ENCODE peak calls at places on chromosome 9, in seven cellular contexts. H is psoas muscle, F is brain microvascular endothelial cell, Z is GM12878, M is neural progenitor cell, A is foreskin keratinocyte, O is A549. X is an unnamed sample.

GRCh38 chr9:21812945-21813568 is 10.6 kb downstream of the MTAP start:
- DNase-seq in H (peak; percentile 65), F (peak; percentile 74), Z (no peak), M (peak; percentile 74), A (peak; percentile 50), O (no peak), X (peak; percentile 67)

GRCh38 chr9:109733690-109734089 is 46.3 kb upstream of the PALM2AKAP2 start:
- DNase-seq in H (no peak), F (peak; percentile 36), Z (no peak), M (no peak), A (peak; percentile 51), O (no peak), X (no peak)

GRCh38 chr9:112925058-112925641 is 34.5 kb upstream of the SLC46A2 start:
- DNase-seq in H (no peak), F (peak; percentile 12), Z (no peak), M (peak; percentile 59), A (no peak), O (peak; percentile 34), X (peak; percentile 45)

GRCh38 chr9:121567142-121568100 is 67.8 kb upstream of the GGTA1 start:
- DNase-seq in H (peak; percentile 46), F (no peak), Z (no peak), M (no peak), A (no peak), O (no peak), X (peak; percentile 48)

GRCh38 chr9:94908041-94908563 is 181.6 kb downstream of the AOPEP start:
- DNase-seq in H (no peak), F (no peak), Z (no peak), M (no peak), A (no peak), O (no peak), X (no peak)

GRCh38 chr9:85114799-85115198 is 445.3 kb downstream of the NTRK2 start:
- DNase-seq in H (no peak), F (no peak), Z (no peak), M (no peak), A (peak; percentile 78), O (no peak), X (no peak)

GRCh38 chr9:82354260-82354659 is 365.7 kb downstream of the SPATA31D1 start:
- DNase-seq in H (no peak), F (peak; percentile 87), Z (no peak), M (no peak), A (peak; percentile 94), O (no peak), X (no peak)

GRCh38 chr9:135526089-135526729 is 5.0 kb downstream of the LCN1 start:
- DNase-seq in H (no peak), F (no peak), Z (no peak), M (no peak), A (no peak), O (no peak), X (no peak)

GRCh38 chr9:1982074-1982473 is 33.1 kb upstream of the SMARCA2 start:
- DNase-seq in H (no peak), F (no peak), Z (peak; percentile 13), M (no peak), A (no peak), O (no peak), X (no peak)

GRCh38 chr9:134405527-134405926 is 79.3 kb downstream of the RXRA start:
- DNase-seq in H (no peak), F (no peak), Z (no peak), M (no peak), A (no peak), O (no peak), X (no peak)

GRCh38 chr9:99779277-99779676 is 42.4 kb upstream of the NR4A3 start:
- DNase-seq in H (no peak), F (no peak), Z (no peak), M (no peak), A (no peak), O (no peak), X (no peak)

GRCh38 chr9:97502222-97502983 is 937 bp downstream of the TMOD1 start:
- DNase-seq in H (peak; percentile 51), F (no peak), Z (no peak), M (peak; percentile 48), A (no peak), O (no peak), X (no peak)

GRCh38 chr9:15357050-15357653 is 50.1 kb upstream of the TTC39B start:
- DNase-seq in H (peak; percentile 16), F (no peak), Z (no peak), M (peak; percentile 8), A (no peak), O (no peak), X (peak; percentile 13)
- TF ChIP-seq CTCF in H (no peak), F (no peak), Z (peak; percentile 21), M (peak; percentile 16), A (no peak), O (no peak), X (peak; percentile 5)

GRCh38 chr9:127491516-127491915 is 40.2 kb downstream of the LRSAM1 start:
- DNase-seq in H (no peak), F (no peak), Z (no peak), M (no peak), A (no peak), O (no peak), X (no peak)

GRCh38 chr9:127490831-127491230 is 39.5 kb downstream of the LRSAM1 start:
- DNase-seq in H (no peak), F (no peak), Z (no peak), M (no peak), A (no peak), O (no peak), X (no peak)

GRCh38 chr9:127493592-127494303 is 42.4 kb downstream of the LRSAM1 start:
- DNase-seq in H (no peak), F (no peak), Z (no peak), M (no peak), A (no peak), O (no peak), X (no peak)

GRCh38 chr9:127494304-127494702 is 43.0 kb downstream of the LRSAM1 start:
- DNase-seq in H (no peak), F (no peak), Z (no peak), M (no peak), A (no peak), O (no peak), X (no peak)

DNA sequence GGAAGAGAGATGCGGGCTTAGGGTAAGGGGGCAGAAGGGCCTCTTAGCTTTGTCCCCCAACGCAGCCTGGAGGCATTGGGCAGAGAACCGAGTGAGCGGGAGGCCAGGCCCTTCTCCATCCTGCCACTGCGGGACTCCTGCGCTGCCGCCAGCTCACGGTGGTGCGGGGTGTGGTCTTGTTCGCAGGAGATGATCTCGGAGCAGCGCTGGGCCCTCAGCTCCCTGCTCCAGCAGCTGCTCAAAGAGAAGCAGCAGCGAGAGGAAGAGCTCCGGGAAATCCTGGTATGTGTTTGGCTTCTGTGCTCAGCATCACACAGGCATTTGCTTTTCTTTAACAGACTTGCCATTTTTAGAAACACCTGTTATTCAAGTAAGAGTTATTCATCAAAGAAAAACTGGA is 41.3 kb downstream of the LRSAM1 start:
- DNase-seq in H (no peak), F (no peak), Z (no peak), M (no peak), A (no peak), O (no peak), X (no peak)
- H3K27ac ChIP-seq in H (no peak overlapping the region), F (no peak overlapping the region), Z (no peak overlapping the region), M (no peak overlapping the region), A (no peak overlapping the region), O (no peak overlapping the region), X (no peak overlapping the region)

GRCh38 chr9:34126207-34127034 is at the start of gene DCAF12:
- DNase-seq in H (peak; percentile 92), F (peak; percentile 81), Z (peak; percentile 75), M (peak; percentile 96), A (peak; percentile 69), O (peak; percentile 91), X (peak; percentile 92)
- TF ChIP-seq CTCF in H (peak; percentile 15), F (peak; percentile 22), Z (no peak), M (peak; percentile 4), A (peak; percentile 29), O (no peak), X (no peak)

DNA sequence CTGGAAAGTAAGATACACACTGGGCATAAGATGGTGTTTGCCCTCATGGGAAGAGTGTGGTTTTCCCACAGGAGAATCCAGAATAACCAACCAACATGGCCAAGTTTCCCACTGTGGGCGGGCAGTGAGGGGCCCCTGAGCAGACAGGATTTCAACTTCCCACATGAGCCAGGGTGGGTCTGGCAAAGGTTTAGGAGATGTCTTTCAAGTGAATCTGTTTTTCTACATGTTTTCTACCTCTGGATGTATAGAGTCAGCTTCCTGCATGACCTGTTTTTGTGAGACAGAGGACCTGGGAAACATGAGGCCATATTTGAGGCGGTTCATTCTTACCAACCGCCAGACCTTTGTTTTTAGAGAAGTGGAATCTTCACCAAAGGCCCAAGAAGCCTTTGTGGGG is 100.5 kb downstream of the TLE4 start:
- DNase-seq in H (no peak), F (no peak), Z (no peak), M (no peak), A (no peak), O (no peak), X (no peak)
- H3K27ac ChIP-seq in H (no peak overlapping the region), F (no peak overlapping the region), Z (no peak overlapping the region), M (no peak overlapping the region), A (no peak overlapping the region), O (no peak overlapping the region), X (no peak overlapping the region)

DNA sequence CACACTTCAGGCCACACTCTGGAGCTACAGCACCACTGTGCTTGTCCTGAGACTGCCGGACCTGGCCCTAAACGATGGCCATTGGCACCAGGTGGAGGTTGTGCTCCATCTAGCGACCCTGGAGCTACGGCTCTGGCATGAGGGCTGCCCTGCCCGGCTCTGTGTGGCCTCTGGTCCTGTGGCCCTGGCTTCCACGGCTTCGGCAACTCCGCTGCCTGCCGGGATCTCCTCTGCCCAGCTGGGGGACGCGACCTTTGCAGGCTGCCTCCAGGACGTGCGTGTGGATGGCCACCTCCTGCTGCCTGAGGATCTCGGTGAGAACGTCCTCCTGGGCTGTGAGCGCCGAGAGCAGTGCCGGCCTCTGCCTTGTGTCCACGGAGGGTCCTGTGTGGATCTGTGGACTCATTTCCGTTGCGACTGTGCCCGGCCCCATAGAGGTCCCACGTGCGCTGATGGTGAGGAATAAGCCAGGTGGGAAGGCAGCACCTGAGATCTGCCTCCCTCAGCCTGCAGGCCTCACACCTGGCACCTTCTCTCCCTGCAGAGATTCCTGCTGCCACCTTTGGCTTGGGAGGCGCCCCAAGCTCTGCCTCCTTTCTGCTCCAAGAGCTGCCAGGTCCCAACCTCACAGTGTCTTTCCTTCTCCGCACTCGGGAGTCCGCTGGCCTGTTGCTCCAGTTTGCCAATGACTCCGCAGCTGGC is 14.7 kb downstream of the CRB2 start:
- DNase-seq in H (no peak), F (no peak), Z (no peak), M (no peak), A (no peak), O (no peak), X (no peak)
- TF ChIP-seq CTCF in H (no peak), F (no peak), Z (no peak), M (no peak), A (no peak), O (no peak), X (no peak)

GRCh38 chr9:136949817-136950655 is 2.0 kb upstream of the LCN12 start:
- DNase-seq in H (peak; percentile 94), F (peak; percentile 81), Z (peak; percentile 73), M (peak; percentile 96), A (peak; percentile 53), O (peak; percentile 99), X (peak; percentile 98)

GRCh38 chr9:136952354-136952855 is 332 bp downstream of the LCN12 start:
- DNase-seq in H (peak; percentile 13), F (no peak), Z (no peak), M (no peak), A (no peak), O (no peak), X (no peak)

GRCh38 chr9:136949239-136949816 is 2.7 kb upstream of the LCN12 start:
- DNase-seq in H (peak; percentile 13), F (no peak), Z (no peak), M (peak; percentile 38), A (no peak), O (no peak), X (no peak)

GRCh38 chr9:136951541-136952353 is at the start of gene LCN12:
- DNase-seq in H (peak; percentile 13), F (no peak), Z (no peak), M (no peak), A (no peak), O (no peak), X (no peak)

GRCh38 chr9:136950656-136951030 is 1.4 kb upstream of the LCN12 start:
- DNase-seq in H (peak; percentile 21), F (no peak), Z (no peak), M (no peak), A (no peak), O (no peak), X (no peak)
- H3K27ac ChIP-seq in H (peak overlapping the region; percentile 87), F (no peak overlapping the region), Z (peak overlapping the region; percentile 53), M (peak overlapping the region; percentile 57), A (no peak overlapping the region), O (peak overlapping the region; percentile 94), X (peak overlapping the region; percentile 86)